ENCODE peak calls at places on chromosomes 7 and 10, in six cellular contexts. Q is hypothalamus, Y is endothelial cell of umbilical vein, W is GM20000, C is upper lobe of right lung, G is brain microvascular endothelial cell. B is an unnamed sample.

GRCh38 chr10:112026438-112026837 is 157.1 kb downstream of the GPAM start:
- DNase-seq in C (no peak), Q (no peak), W (no peak), G (no peak), Y (no peak), B (no peak)

GRCh38 chr10:71368639-71369038 is 28.1 kb upstream of the CDH23 start:
- DNase-seq in C (no peak), Q (no peak), Y (no peak), G (no peak), W (no peak), B (no peak)

GRCh38 chr10:34335960-34336359 is 479.1 kb downstream of the PARD3 start:
- DNase-seq in C (no peak), W (no peak), Y (no peak), Q (no peak), G (no peak), B (no peak)

GRCh38 chr10:102422586-102423129 is 2.0 kb downstream of the FBXL15 start:
- DNase-seq in W (peak), Y (peak), C (peak), G (peak), Q (peak), B (peak)

GRCh38 chr7:44961844-44962482 is 16.9 kb downstream of the MYO1G start:
- DNase-seq in Q (no peak), W (peak), Y (no peak), G (no peak), C (peak), B (no peak)

GRCh38 chr10:61662794-61663259 is at the start of gene CABCOCO1:
- DNase-seq in Y (peak), C (peak), G (peak), W (no peak), Q (peak), B (peak)

GRCh38 chr7:28581351-28581750 is 169.0 kb downstream of the CREB5 start:
- DNase-seq in G (no peak), W (no peak), C (no peak), Q (no peak), Y (no peak), B (no peak)

GRCh38 chr7:66239467-66239856 is 34.3 kb downstream of the TPST1 start:
- DNase-seq in C (no peak), Q (no peak), G (no peak), W (no peak), Y (no peak), B (no peak)

GRCh38 chr10:92323079-92323478 is 32.1 kb downstream of the MARCHF5 start:
- DNase-seq in W (no peak), Q (no peak), C (no peak), Y (no peak), G (no peak), B (no peak)

GRCh38 chr10:21261705-21262285 is 263.7 kb downstream of the SKIDA1 start:
- DNase-seq in Y (no peak), G (no peak), W (no peak), Q (peak), C (no peak), B (no peak)

GRCh38 chr10:510415-510881 is 179.0 kb downstream of the DIP2C start:
- DNase-seq in W (no peak), C (peak), Q (peak), G (no peak), Y (no peak), B (no peak)

GRCh38 chr10:118002581-118002980 is 44.2 kb downstream of the RAB11FIP2 start:
- DNase-seq in C (no peak), W (no peak), G (peak), Y (no peak), Q (no peak), B (no peak)

GRCh38 chr7:18798018-18798906 is 302.7 kb downstream of the HDAC9 start:
- DNase-seq in Y (no peak), C (no peak), W (no peak), Q (no peak), G (peak), B (no peak)

GRCh38 chr7:85614684-85615083 is 427.8 kb upstream of the SEMA3D start:
- DNase-seq in G (no peak), C (peak), W (no peak), Q (no peak), Y (no peak), B (no peak)

GRCh38 chr10:9656386-9656785 is 1361.3 kb upstream of the CELF2 start:
- DNase-seq in Q (no peak), G (no peak), Y (no peak), C (no peak), W (no peak), B (no peak)

GRCh38 chr10:46522295-46523118 is 34.0 kb downstream of the GPRIN2 start:
- DNase-seq in Y (no peak), W (no peak), C (no peak), G (no peak), Q (no peak), B (no peak)

GRCh38 chr10:14583252-14583651 is 191.4 kb downstream of the FAM107B start:
- DNase-seq in C (no peak), Y (no peak), W (no peak), G (no peak), Q (no peak), B (no peak)

GRCh38 chr10:15263657-15264323 is 95.3 kb upstream of the NMT2 start:
- DNase-seq in G (no peak), C (no peak), W (no peak), Y (no peak), Q (no peak), B (no peak)

GRCh38 chr7:12518920-12519681 is 51.4 kb upstream of the SCIN start:
- DNase-seq in W (peak), Y (peak), Q (no peak), C (no peak), G (no peak), B (peak)

GRCh38 chr10:97534746-97535367 is 36.1 kb downstream of the UBTD1 start:
- DNase-seq in Y (peak), W (peak), Q (peak), C (no peak), G (no peak), B (peak)

GRCh38 chr7:101684980-101685323 is 55.9 kb upstream of the MYL10 start:
- DNase-seq in Q (no peak), C (no peak), G (no peak), Y (no peak), W (no peak), B (no peak)

GRCh38 chr7:98852826-98853225 is 17.0 kb downstream of the TMEM130 start:
- DNase-seq in G (no peak), Q (no peak), Y (no peak), C (no peak), W (no peak), B (no peak)

GRCh38 chr10:22854935-22855421 is 72.9 kb upstream of the ARMC3 start:
- DNase-seq in Q (no peak), Y (no peak), C (no peak), W (no peak), G (peak), B (no peak)

GRCh38 chr7:4684826-4685225 is 2.7 kb downstream of the FOXK1 start:
- DNase-seq in W (no peak), Q (no peak), G (no peak), C (no peak), Y (no peak), B (no peak)

GRCh38 chr10:16853201-16853600 is 36.0 kb upstream of the RSU1 start:
- DNase-seq in G (peak), W (no peak), Y (peak), C (no peak), Q (no peak), B (peak)

GRCh38 chr7:131381069-131381838 is 53.6 kb downstream of the MKLN1 start:
- DNase-seq in W (no peak), Q (no peak), Y (no peak), C (no peak), G (peak), B (no peak)

GRCh38 chr7:27156508-27156898 is at the start of gene HOXA7:
- DNase-seq in C (peak), Q (no peak), Y (peak), G (no peak), W (no peak), B (peak)

GRCh38 chr10:128267581-128267980 is 141.4 kb upstream of the MKI67 start:
- DNase-seq in G (no peak), Q (no peak), C (no peak), Y (no peak), W (no peak), B (no peak)

GRCh38 chr7:94888542-94888941 is 18.9 kb upstream of the PPP1R9A start:
- DNase-seq in C (no peak), Y (peak), Q (no peak), W (no peak), G (no peak), B (peak)

GRCh38 chr10:79416578-79417255 is 28.7 kb downstream of the ZCCHC24 start:
- DNase-seq in Q (no peak), Y (no peak), C (no peak), W (no peak), G (no peak), B (no peak)

GRCh38 chr7:54988516-54988915 is 30.3 kb upstream of the EGFR start:
- DNase-seq in G (no peak), C (no peak), W (no peak), Q (no peak), Y (no peak), B (no peak)

GRCh38 chr10:69315610-69316312 is 37.5 kb downstream of the HK1 start:
- DNase-seq in Q (no peak), G (peak), W (no peak), Y (no peak), C (no peak), B (no peak)

GRCh38 chr7:128103498-128104108 is 72.4 kb upstream of the LRRC4 start:
- DNase-seq in Y (peak), G (no peak), C (no peak), Q (no peak), W (peak), B (no peak)

GRCh38 chr7:96654630-96655188 is 54.9 kb downstream of the SEM1 start:
- DNase-seq in Q (no peak), C (no peak), Y (no peak), W (no peak), G (no peak), B (no peak)

GRCh38 chr10:29839826-29840515 is 205.2 kb upstream of the SVIL start:
- DNase-seq in W (no peak), Y (no peak), C (peak), G (no peak), Q (no peak), B (no peak)

B was measured in lung microvascular endothelial cell.